ENCODE peak calls at places on chromosome 6, in nine cellular contexts. N is WTC11, C is left lung, V is cardiac fibroblast, Z is adrenal gland, U is left ventricle myocardium inferior, Q is psoas muscle, T is transverse colon, K is heart right ventricle. Y is an unnamed sample.

GRCh38 chr6:18062733-18063132 is 59.7 kb downstream of the NHLRC1 start:
- DNase-seq in N (no peak), C (no peak), V (no peak), Z (no peak), U (no peak), Q (no peak), T (no peak), K (no peak), Y (no peak)

GRCh38 chr6:29685718-29686326 is 4.9 kb upstream of the ZFP57 start:
- DNase-seq in N (peak), C (no peak), V (peak), Z (no peak), U (peak), Q (no peak), T (no peak), K (peak), Y (peak)

GRCh38 chr6:98834060-98835031 is at the start of gene POU3F2:
- DNase-seq in N (peak), C (peak), V (peak), Z (peak), U (peak), Q (no peak), T (peak), K (no peak), Y (peak)

GRCh38 chr6:45504947-45505346 is 127.2 kb upstream of the SUPT3H start:
- DNase-seq in N (peak), C (no peak), V (peak), Z (peak), U (no peak), Q (no peak), T (no peak), K (no peak), Y (peak)

GRCh38 chr6:3294921-3295871 is 36.4 kb downstream of the PSMG4 start:
- DNase-seq in N (peak), C (no peak), V (no peak), Z (peak), U (no peak), Q (peak), T (no peak), K (no peak), Y (no peak)

GRCh38 chr6:35727206-35727934 is 9.5 kb upstream of the ARMC12 start:
- DNase-seq in N (peak), C (no peak), V (peak), Z (peak), U (peak), Q (peak), T (peak), K (peak), Y (peak)

GRCh38 chr6:137845460-137845859 is 21.6 kb upstream of the TNFAIP3 start:
- DNase-seq in N (no peak), C (no peak), V (peak), Z (no peak), U (no peak), Q (no peak), T (no peak), K (no peak), Y (no peak)

GRCh38 chr6:146184701-146185100 is 155.8 kb downstream of the GRM1 start:
- DNase-seq in N (no peak), C (no peak), V (no peak), Z (no peak), U (no peak), Q (no peak), T (no peak), K (no peak), Y (no peak)

GRCh38 chr6:138036111-138036510 is 71.1 kb downstream of the PERP start:
- DNase-seq in N (peak), C (no peak), V (no peak), Z (no peak), U (no peak), Q (no peak), T (peak), K (no peak), Y (no peak)

GRCh38 chr6:144535630-144536029 is 250.5 kb downstream of the UTRN start:
- DNase-seq in N (no peak), C (no peak), V (no peak), Z (no peak), U (no peak), Q (no peak), T (no peak), K (no peak), Y (no peak)

GRCh38 chr6:89675949-89676753 is 37.6 kb upstream of the LYRM2 start:
- DNase-seq in N (no peak), C (no peak), V (no peak), Z (no peak), U (no peak), Q (no peak), T (no peak), K (peak), Y (no peak)

GRCh38 chr6:169700296-169700695 is 1.5 kb downstream of the WDR27 start:
- DNase-seq in N (no peak), C (no peak), V (no peak), Z (no peak), U (no peak), Q (no peak), T (peak), K (no peak), Y (no peak)

GRCh38 chr6:169701953-169702639 is at the start of the genes C6orf120 and WDR27:
- DNase-seq in N (peak), C (peak), V (peak), Z (peak), U (peak), Q (peak), T (peak), K (peak), Y (peak)

GRCh38 chr6:169702640-169703246 is 817 bp downstream of the C6orf120 start:
- DNase-seq in N (peak), C (peak), V (peak), Z (peak), U (peak), Q (no peak), T (peak), K (no peak), Y (peak)

DNA sequence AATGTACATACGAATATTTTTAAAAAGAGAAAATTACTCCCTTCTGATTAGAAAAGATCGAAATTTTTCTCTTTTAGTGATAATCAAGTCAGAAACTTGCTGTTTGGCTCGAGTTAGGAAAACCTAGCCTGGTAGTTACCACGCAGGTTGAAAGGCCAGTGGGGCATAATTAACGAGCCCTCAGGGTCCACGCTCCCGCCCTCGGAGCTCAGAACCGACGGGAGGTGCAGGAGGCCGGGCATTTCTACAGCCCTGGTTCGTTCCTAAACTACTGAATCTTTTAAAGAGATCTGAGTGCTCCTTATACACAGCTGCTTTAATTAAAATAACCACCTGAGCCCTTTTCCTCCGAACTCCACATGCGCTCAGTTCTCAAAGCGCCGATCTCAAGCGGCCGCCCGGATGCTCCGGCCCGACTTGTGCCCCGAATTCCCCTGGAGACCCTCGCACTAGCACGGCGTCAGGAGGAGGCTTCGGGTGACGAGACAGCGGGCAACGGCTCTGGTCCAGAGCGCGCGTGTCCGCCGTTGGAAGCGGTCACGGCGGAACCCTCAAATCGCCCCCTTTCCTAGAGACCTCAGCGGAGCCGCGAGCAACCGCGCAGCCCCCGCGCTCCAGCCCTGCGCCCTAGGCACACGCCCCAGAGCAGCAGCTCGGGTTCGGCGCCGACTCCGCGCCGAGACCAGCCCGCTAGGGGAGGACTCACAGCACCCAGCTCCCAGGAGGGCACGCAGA is 444 bp downstream of the WDR27 start:
- DNase-seq in N (no peak), C (no peak), V (no peak), Z (no peak), U (no peak), Q (no peak), T (peak), K (no peak), Y (no peak)
- TF ChIP-seq CTCF in N (no peak), C (no peak), V (no peak), Z (no peak), U (no peak), Q (no peak), T (no peak), K (no peak), Y (no peak)

GRCh38 chr6:117482240-117483003 is at the start of gene DCBLD1:
- DNase-seq in N (peak), C (peak), V (peak), Z (peak), U (peak), Q (peak), T (peak), K (peak), Y (peak)
- TF ChIP-seq CTCF in N (no peak), C (no peak), V (no peak), Z (no peak), U (peak), Q (peak), T (no peak), K (no peak), Y (no peak)

GRCh38 chr6:112029045-112029822 is 24.7 kb upstream of the CCN6 start:
- DNase-seq in N (peak), C (no peak), V (peak), Z (peak), U (peak), Q (peak), T (peak), K (peak), Y (peak)
- TF ChIP-seq CTCF in N (peak), C (peak), V (peak), Z (peak), U (peak), Q (peak), T (peak), K (peak), Y (peak)

GRCh38 chr6:25746968-25747367 is 7.6 kb upstream of the SLC17A4 start:
- DNase-seq in N (no peak), C (no peak), V (no peak), Z (no peak), U (no peak), Q (no peak), T (peak), K (no peak), Y (no peak)
- TF ChIP-seq CTCF in N (no peak), C (no peak), V (no peak), Z (no peak), U (no peak), Q (no peak), T (peak), K (no peak), Y (no peak)

GRCh38 chr6:54737247-54737646 is 109.3 kb upstream of the FAM83B start:
- DNase-seq in N (peak), C (no peak), V (peak), Z (no peak), U (no peak), Q (no peak), T (no peak), K (no peak), Y (no peak)
- TF ChIP-seq CTCF in N (peak), C (no peak), V (peak), Z (no peak), U (no peak), Q (no peak), T (no peak), K (no peak), Y (no peak)

GRCh38 chr6:143177706-143178105 is 117.0 kb downstream of the AIG1 start:
- DNase-seq in N (no peak), C (peak), V (no peak), Z (no peak), U (no peak), Q (no peak), T (no peak), K (no peak), Y (no peak)

GRCh38 chr6:143174951-143175350 is 114.3 kb downstream of the AIG1 start:
- DNase-seq in N (no peak), C (no peak), V (no peak), Z (no peak), U (no peak), Q (no peak), T (no peak), K (no peak), Y (no peak)

GRCh38 chr6:143174516-143174915 is 113.8 kb downstream of the AIG1 start:
- DNase-seq in N (no peak), C (no peak), V (no peak), Z (no peak), U (no peak), Q (no peak), T (no peak), K (no peak), Y (no peak)

GRCh38 chr6:143179096-143179495 is 118.4 kb downstream of the AIG1 start:
- DNase-seq in N (no peak), C (no peak), V (no peak), Z (no peak), U (no peak), Q (no peak), T (no peak), K (no peak), Y (no peak)

DNA sequence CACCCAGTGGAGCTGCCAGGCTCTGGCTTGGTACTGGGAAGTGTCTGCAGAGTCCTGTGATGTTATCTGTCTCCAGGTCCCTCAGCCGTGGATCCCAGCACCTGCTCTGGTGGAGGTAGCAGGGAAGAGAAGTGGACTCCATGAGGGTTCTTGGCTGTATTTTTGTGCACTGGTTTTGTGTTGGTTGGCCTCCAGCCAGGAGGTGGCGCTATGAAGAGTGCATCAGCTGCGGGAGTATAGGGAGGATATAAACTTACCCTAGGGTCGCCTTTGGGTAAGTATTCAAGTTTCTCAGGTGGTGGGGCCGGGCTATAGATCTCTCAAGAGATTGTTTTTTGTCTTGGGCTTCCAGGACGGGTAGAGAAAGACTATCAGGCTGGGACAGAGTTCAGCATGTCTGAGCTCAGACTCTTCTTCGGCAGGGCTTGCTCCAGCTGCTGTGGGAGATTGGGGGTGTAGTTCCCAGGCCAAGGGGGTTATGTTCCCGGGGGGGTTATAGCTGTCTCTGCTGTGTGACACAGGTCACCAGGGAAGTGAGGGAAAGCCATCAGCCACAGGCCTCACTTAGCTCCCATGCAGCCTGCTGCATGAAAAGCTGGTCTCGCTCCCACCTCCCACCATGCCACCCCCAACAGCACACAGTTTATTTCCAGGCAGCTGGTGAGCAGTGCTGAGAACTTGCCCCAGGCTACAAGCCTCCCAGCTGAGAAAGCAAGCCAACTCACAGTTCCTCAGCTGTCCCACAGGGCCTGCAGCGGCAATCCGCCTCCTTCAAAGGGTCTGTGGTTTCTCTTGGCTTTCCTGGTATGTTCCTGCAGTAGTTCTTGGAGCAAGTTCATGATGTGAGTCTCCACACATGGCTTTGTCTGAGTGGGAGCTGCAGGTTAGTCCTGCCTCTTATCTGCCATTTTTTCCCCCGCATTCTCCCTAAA is 115.7 kb downstream of the AIG1 start:
- DNase-seq in N (peak), C (peak), V (peak), Z (no peak), U (no peak), Q (no peak), T (no peak), K (no peak), Y (no peak)
- TF ChIP-seq CTCF in N (no peak), C (no peak), V (no peak), Z (no peak), U (no peak), Q (no peak), T (no peak), K (no peak), Y (peak)

Y was measured in endothelial cell.